ENCODE peak calls at places on chromosomes 7 and 10, in six cellular contexts. T, C, N, O, U and J are unnamed samples.

GRCh38 chr7:88102686-88103085 is 117.2 kb downstream of the SRI start:
- DNase-seq in U (no peak), T (no peak), C (no peak), O (no peak), N (no peak), J (no peak)

GRCh38 chr10:116974442-116975005 is 30.5 kb downstream of the SHTN1 start:
- DNase-seq in O (peak; percentile 87), U (peak; percentile 91), T (no peak), C (no peak), N (no peak), J (peak; percentile 19)

GRCh38 chr7:127819975-127820778 is 168.2 kb downstream of the SND1 start:
- DNase-seq in O (peak; percentile 11), T (no peak), U (peak; percentile 74), C (no peak), N (no peak), J (no peak)

GRCh38 chr7:14385074-14385473 is 395.6 kb upstream of the ETV1 start:
- DNase-seq in U (no peak), O (peak; percentile 24), N (no peak), C (no peak), T (no peak), J (no peak)

GRCh38 chr7:130394421-130395188 is 14.3 kb downstream of the CPA1 start:
- DNase-seq in N (no peak), U (no peak), C (no peak), O (no peak), T (no peak), J (no peak)

GRCh38 chr7:77464589-77464988 is 48.4 kb upstream of the GSAP start:
- DNase-seq in O (no peak), U (no peak), N (no peak), T (no peak), C (no peak), J (no peak)

GRCh38 chr7:124702385-124702784 is 63.2 kb downstream of the GPR37 start:
- DNase-seq in T (no peak), O (peak; percentile 45), C (no peak), N (no peak), U (no peak), J (no peak)

GRCh38 chr7:33750177-33750576 is 155.2 kb upstream of the BMPER start:
- DNase-seq in T (no peak), U (no peak), O (peak; percentile 12), N (no peak), C (no peak), J (no peak)

GRCh38 chr10:104452977-104453376 is 99.3 kb downstream of the CFAP58 start:
- DNase-seq in O (no peak), T (no peak), C (no peak), N (no peak), U (no peak), J (no peak)

GRCh38 chr10:478471-479245 is 210.8 kb downstream of the DIP2C start:
- DNase-seq in T (no peak), N (no peak), C (no peak), O (peak; percentile 67), U (no peak), J (no peak)

GRCh38 chr10:44706745-44707144 is 204.4 kb upstream of the TMEM72 start:
- DNase-seq in T (no peak), U (no peak), O (peak; percentile 83), N (no peak), C (no peak), J (no peak)

GRCh38 chr10:112446055-112446854 is 459 bp downstream of the ZDHHC6 start:
- DNase-seq in U (peak; percentile 2), T (no peak), N (no peak), C (no peak), O (peak; percentile 20), J (no peak)

GRCh38 chr7:11191574-11192220 is 218.0 kb downstream of the PHF14 start:
- DNase-seq in C (no peak), N (no peak), T (no peak), O (no peak), U (no peak), J (no peak)

GRCh38 chr10:78255796-78256638 is 222.4 kb downstream of the RPS24 start:
- DNase-seq in U (no peak), T (no peak), N (peak; percentile 58), C (peak; percentile 33), O (peak; percentile 92), J (no peak)

GRCh38 chr10:131429141-131429540 is 117.6 kb upstream of the TCERG1L start:
- DNase-seq in T (no peak), C (no peak), N (no peak), O (no peak), U (no peak), J (no peak)

GRCh38 chr7:150875791-150876190 is 23.5 kb downstream of the AOC1 start:
- DNase-seq in T (no peak), U (peak; percentile 32), N (no peak), O (no peak), C (no peak), J (no peak)

GRCh38 chr10:35752469-35753450 is 110.7 kb upstream of the FZD8 start:
- DNase-seq in T (no peak), C (no peak), O (no peak), N (no peak), U (peak; percentile 63), J (no peak)

GRCh38 chr7:99270702-99271101 is 1.9 kb upstream of the MYH16 start:
- DNase-seq in N (no peak), T (no peak), O (no peak), C (no peak), U (no peak), J (no peak)

GRCh38 chr7:99265848-99266247 is 6.8 kb upstream of the MYH16 start:
- DNase-seq in U (no peak), O (no peak), C (no peak), T (no peak), N (no peak), J (no peak)

GRCh38 chr7:99272476-99273045 is at the start of gene MYH16:
- DNase-seq in O (peak; percentile 78), C (no peak), T (no peak), N (no peak), U (no peak), J (no peak)

GRCh38 chr7:99268361-99268908 is 4.2 kb upstream of the MYH16 start:
- DNase-seq in O (no peak), C (no peak), N (no peak), T (no peak), U (no peak), J (no peak)

DNA sequence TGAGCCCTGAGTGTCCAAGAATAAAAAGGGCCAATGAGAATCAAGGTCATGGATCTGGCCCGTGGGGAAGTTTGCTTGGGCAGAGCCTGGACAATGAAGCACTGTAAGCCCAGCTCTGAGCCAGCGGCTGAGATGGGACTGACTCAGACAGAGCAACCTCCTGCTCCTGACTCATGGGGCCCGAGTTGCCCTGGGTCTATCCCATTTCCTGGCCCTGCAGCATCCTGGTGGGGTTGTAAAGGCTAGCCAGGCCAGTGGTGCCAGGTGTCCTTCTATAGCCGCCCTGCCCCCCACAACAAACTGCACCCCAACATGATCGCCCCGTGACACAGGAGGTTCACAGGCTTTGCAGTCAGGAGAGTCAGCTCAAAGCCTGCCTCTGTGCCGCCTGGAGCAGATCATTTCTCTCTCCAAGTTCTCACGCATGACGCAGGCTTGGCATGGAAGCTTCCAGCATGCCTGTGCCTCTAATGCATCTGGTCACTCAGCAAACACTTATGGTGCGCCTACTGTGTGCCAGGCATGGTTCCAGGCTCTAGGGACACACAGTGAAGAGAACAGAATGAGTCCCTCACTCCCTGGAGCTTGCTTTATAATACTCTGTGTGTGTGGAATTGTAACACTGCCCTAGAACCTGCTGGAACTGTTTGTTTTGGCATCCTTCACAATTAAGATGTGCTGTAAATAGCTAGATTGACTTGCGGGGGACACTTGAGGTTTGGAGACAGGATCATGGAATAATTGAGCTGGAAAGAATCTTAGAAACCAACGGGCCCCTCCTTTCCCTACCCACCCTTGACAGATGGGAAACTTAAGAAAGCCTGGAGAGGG is 4.9 kb upstream of the MYH16 start:
- DNase-seq in C (peak; percentile 62), T (no peak), N (peak; percentile 69), U (no peak), O (peak; percentile 99), J (no peak)
- H3K27ac ChIP-seq in C (no peak overlapping the region), T (no peak overlapping the region), N (peak overlapping the region; percentile 43), U (no peak overlapping the region), O (peak overlapping the region; percentile 88), J (peak overlapping the region; percentile 73)

GRCh38 chr7:81623251-81623855 is 146.5 kb downstream of the HGF start:
- DNase-seq in O (peak; percentile 55), T (no peak), C (no peak), N (no peak), U (no peak), J (no peak)

GRCh38 chr7:81624021-81624630 is 145.7 kb downstream of the HGF start:
- DNase-seq in C (no peak), T (no peak), N (no peak), U (no peak), O (no peak), J (no peak)

GRCh38 chr7:81626008-81626407 is 143.8 kb downstream of the HGF start:
- DNase-seq in C (no peak), N (no peak), U (no peak), O (no peak), T (no peak), J (no peak)

GRCh38 chr7:81624650-81625310 is 145.1 kb downstream of the HGF start:
- DNase-seq in N (no peak), O (no peak), U (no peak), C (no peak), T (no peak), J (no peak)

DNA sequence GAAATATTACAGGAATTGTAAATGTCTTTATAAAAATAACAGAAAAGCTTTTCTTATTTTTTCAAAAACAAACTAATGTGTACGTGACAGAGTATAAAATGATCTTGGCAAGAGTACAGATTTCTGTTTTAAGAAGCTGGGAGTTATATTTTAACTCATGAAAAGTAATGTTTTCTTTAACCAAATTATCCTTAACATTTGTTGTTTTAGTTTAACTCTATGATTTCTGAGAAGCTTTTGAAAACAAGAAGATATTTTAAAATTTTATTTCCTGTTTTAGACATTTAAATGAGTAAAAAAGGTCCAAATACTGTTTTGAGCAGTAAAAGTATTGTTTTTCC is 144.6 kb downstream of the HGF start:
- DNase-seq in U (no peak), C (no peak), T (no peak), N (no peak), O (no peak), J (no peak)
- H3K27ac ChIP-seq in U (no peak overlapping the region), C (no peak overlapping the region), T (no peak overlapping the region), N (no peak overlapping the region), O (no peak overlapping the region), J (no peak overlapping the region)

DNA sequence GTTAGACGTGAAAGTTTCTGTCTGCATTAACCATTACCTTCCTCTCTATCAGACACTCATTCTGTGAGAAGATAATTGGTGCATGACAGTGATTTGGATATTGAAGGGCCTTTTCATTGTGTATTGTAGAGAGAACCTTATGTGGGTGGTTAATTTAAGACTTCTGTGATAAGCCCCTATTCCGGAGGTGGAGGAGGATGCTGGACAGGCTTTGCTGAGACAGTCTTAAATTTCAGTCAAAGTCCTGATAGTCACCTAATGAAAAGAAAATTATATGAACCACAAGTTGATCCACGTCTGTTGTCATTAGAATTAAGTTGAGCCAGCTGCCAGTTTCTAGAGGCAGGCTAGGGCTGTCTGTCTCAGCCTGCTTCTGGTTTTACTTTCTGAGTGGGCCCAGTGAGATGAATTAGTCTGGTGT is 62.9 kb downstream of the CELF2 start:
- DNase-seq in T (no peak), U (no peak), O (no peak), C (no peak), N (no peak), J (no peak)
- H3K27ac ChIP-seq in T (peak overlapping the region; percentile 76), U (no peak overlapping the region), O (no peak overlapping the region), C (no peak overlapping the region), N (no peak overlapping the region), J (no peak overlapping the region)

DNA sequence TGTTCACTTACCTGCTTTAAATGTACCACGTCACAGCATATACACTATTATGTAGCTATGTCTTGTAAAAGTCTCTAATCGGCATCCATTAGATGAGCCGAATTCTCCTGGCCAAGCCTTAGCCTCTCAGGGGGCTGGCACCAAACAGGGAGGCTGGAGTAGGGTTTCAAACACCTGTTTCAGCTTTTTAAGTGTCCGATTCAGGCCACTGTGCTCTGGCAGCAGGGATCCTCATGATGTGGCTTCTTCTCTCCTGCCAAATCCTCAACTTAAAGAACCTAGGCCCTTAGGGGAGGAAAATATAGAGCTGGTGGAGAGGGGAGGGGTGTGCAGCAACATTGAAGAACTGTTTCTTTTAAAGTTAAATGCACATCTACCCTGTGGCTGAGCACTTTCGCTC is 68.5 kb upstream of the NFKB2 start:
- DNase-seq in T (no peak), O (no peak), N (no peak), C (no peak), U (no peak), J (no peak)
- H3K27ac ChIP-seq in T (no peak overlapping the region), O (no peak overlapping the region), N (no peak overlapping the region), C (no peak overlapping the region), U (no peak overlapping the region), J (no peak overlapping the region)